ENCODE peak calls at places on chromosomes 7 and 10, in six cellular contexts. U is activated T-cell treated with anti-CD3 and anti-CD28 coated beads, Interleukin-2, amount 50 U/mL, for 72 hours; B is neural crest cell; D is right lobe of liver; L is H54; X is cardiac fibroblast. W is an unnamed sample.

GRCh38 chr7:50308301-50309129 is 4.0 kb downstream of the IKZF1 start:
- DNase-seq in D (no peak), B (no peak), L (no peak), U (no peak), X (no peak), W (no peak)

GRCh38 chr7:136000288-136000913 is 23.2 kb upstream of the MTPN start:
- DNase-seq in U (no peak), L (no peak), B (no peak), D (no peak), X (peak), W (no peak)

GRCh38 chr7:150388709-150389531 is 9.8 kb downstream of the ZNF775 start:
- DNase-seq in B (no peak), X (no peak), L (no peak), U (no peak), D (peak), W (no peak)

GRCh38 chr10:94315975-94316464 is 46.7 kb downstream of the NOC3L start:
- DNase-seq in D (no peak), U (no peak), B (no peak), L (no peak), X (peak), W (no peak)

GRCh38 chr10:71804067-71804466 is 30.7 kb upstream of the VSIR start:
- DNase-seq in B (no peak), D (no peak), X (no peak), U (no peak), L (no peak), W (no peak)

GRCh38 chr10:13162013-13162364 is 631 bp downstream of the MCM10 start:
- DNase-seq in U (peak), B (peak), L (no peak), D (no peak), X (peak), W (no peak)

GRCh38 chr10:33459597-33459996 is 125.1 kb upstream of the NRP1 start:
- DNase-seq in X (peak), L (no peak), B (no peak), U (no peak), D (no peak), W (no peak)

GRCh38 chr10:6055929-6056328 is 6.2 kb downstream of the IL2RA start:
- DNase-seq in X (no peak), U (peak), L (no peak), B (no peak), D (no peak), W (no peak)

GRCh38 chr10:114138581-114138980 is 35.4 kb downstream of the CCDC186 start:
- DNase-seq in L (no peak), U (no peak), X (no peak), B (no peak), D (no peak), W (no peak)

GRCh38 chr10:114933588-114933987 is 4.4 kb upstream of the TRUB1 start:
- DNase-seq in X (peak), U (no peak), L (no peak), B (no peak), D (no peak), W (no peak)

GRCh38 chr10:104122273-104123107 is 519 bp downstream of the SFR1 start:
- DNase-seq in U (no peak), B (no peak), D (no peak), L (no peak), X (peak), W (no peak)

GRCh38 chr7:32506266-32507054 is 11.2 kb downstream of the AVL9 start:
- DNase-seq in D (no peak), U (peak), X (peak), B (no peak), L (peak), W (no peak)

GRCh38 chr7:12490105-12490688 is 80.3 kb upstream of the SCIN start:
- DNase-seq in L (no peak), D (no peak), U (no peak), X (peak), B (no peak), W (no peak)

GRCh38 chr10:62577666-62578291 is 203.6 kb downstream of the ZNF365 start:
- DNase-seq in L (no peak), X (peak), B (no peak), D (no peak), U (no peak), W (no peak)

GRCh38 chr7:123823898-123824753 is 20.8 kb upstream of the HYAL4 start:
- DNase-seq in D (no peak), L (no peak), B (no peak), X (no peak), U (peak), W (no peak)

GRCh38 chr10:103736763-103737162 is 118.6 kb downstream of the SH3PXD2A start:
- DNase-seq in B (no peak), U (no peak), D (no peak), X (peak), L (no peak), W (no peak)

GRCh38 chr7:71482284-71482683 is 350.3 kb downstream of the GALNT17 start:
- DNase-seq in L (no peak), X (no peak), D (no peak), B (no peak), U (no peak), W (no peak)

GRCh38 chr7:94941844-94942632 is 34.6 kb downstream of the PPP1R9A start:
- DNase-seq in X (no peak), B (no peak), D (no peak), U (no peak), L (no peak), W (no peak)

GRCh38 chr10:22891797-22892196 is 36.1 kb upstream of the ARMC3 start:
- DNase-seq in X (no peak), U (no peak), L (no peak), D (no peak), B (no peak), W (no peak)

GRCh38 chr7:105010538-105011523 is 3.2 kb upstream of the KMT2E start:
- DNase-seq in L (no peak), X (no peak), D (no peak), B (no peak), U (no peak), W (no peak)

GRCh38 chr7:158569858-158570239 is 17.8 kb downstream of the PTPRN2 start:
- DNase-seq in U (no peak), D (no peak), B (no peak), L (no peak), X (no peak), W (no peak)

GRCh38 chr10:101145750-101146391 is 14.8 kb downstream of the TLX1 start:
- DNase-seq in U (no peak), B (no peak), X (no peak), L (no peak), D (no peak), W (no peak)

GRCh38 chr7:100890640-100891521 is 1.4 kb upstream of the UFSP1 start:
- DNase-seq in D (no peak), X (no peak), B (no peak), L (no peak), U (no peak), W (no peak)

GRCh38 chr7:111855842-111856227 is 293.5 kb upstream of the IMMP2L start:
- DNase-seq in U (no peak), L (no peak), D (no peak), B (no peak), X (peak), W (no peak)

GRCh38 chr7:45401155-45401554 is 173.0 kb upstream of the ADCY1 start:
- DNase-seq in L (no peak), D (no peak), X (no peak), U (no peak), B (no peak), W (no peak)

GRCh38 chr7:100584677-100585510 is 1.0 kb downstream of the LRCH4 start:
- DNase-seq in D (peak), L (no peak), B (no peak), U (no peak), X (peak), W (no peak)

GRCh38 chr7:105024734-105025133 is 10.7 kb downstream of the KMT2E start:
- DNase-seq in U (no peak), X (peak), B (no peak), D (no peak), L (no peak), W (no peak)

W was measured in effector memory CD8-positive, alpha-beta T cell.